ENCODE peak calls at places on chromosomes 13 and 19, in eight cellular contexts. W is BJ, K is transverse colon, R is A549, Y is endodermal cell, O is colonic mucosa, N is breast epithelium, L is ovary. G is an unnamed sample.
A peak's percentile ranks its signal among the peaks of the same experiment; 100 is the strongest.

GRCh38 chr19:11248852-11249251 is 9.4 kb downstream of the ANGPTL8 start:
- DNase-seq in W (no peak), K (no peak), R (no peak), Y (no peak), O (no peak), N (no peak), L (no peak), G (no peak)

GRCh38 chr13:27425918-27426630 is 1.7 kb downstream of the GTF3A start:
- DNase-seq in W (no peak), K (peak; percentile 88), R (peak; percentile 80), Y (peak; percentile 83), O (peak; percentile 90), N (peak; percentile 77), L (peak; percentile 31), G (no peak)

GRCh38 chr19:3036119-3036794 is 7.2 kb upstream of the TLE2 start:
- DNase-seq in W (peak; percentile 42), K (peak; percentile 96), R (peak; percentile 90), Y (peak; percentile 97), O (peak; percentile 94), N (peak; percentile 94), L (peak; percentile 95), G (no peak)

GRCh38 chr13:36214163-36214921 is at the start of gene SOHLH2:
- DNase-seq in W (no peak), K (no peak), R (no peak), Y (no peak), O (no peak), N (no peak), L (no peak), G (no peak)

GRCh38 chr19:18304194-18304495 is 18.7 kb downstream of the LSM4 start:
- DNase-seq in W (no peak), K (no peak), R (no peak), Y (no peak), O (no peak), N (no peak), L (no peak), G (no peak)

GRCh38 chr13:40343550-40344269 is 322.7 kb downstream of the FOXO1 start:
- DNase-seq in W (no peak), K (no peak), R (no peak), Y (no peak), O (no peak), N (no peak), L (no peak), G (no peak)

GRCh38 chr13:27980280-27980998 is 8.1 kb downstream of the URAD start:
- DNase-seq in W (no peak), K (peak; percentile 63), R (no peak), Y (peak; percentile 75), O (peak; percentile 64), N (no peak), L (no peak), G (no peak)

GRCh38 chr13:44109986-44110640 is 230.4 kb downstream of the LACC1 start:
- DNase-seq in W (no peak), K (peak; percentile 27), R (peak; percentile 53), Y (no peak), O (peak; percentile 44), N (no peak), L (no peak), G (no peak)

GRCh38 chr19:2186071-2186846 is 22.5 kb downstream of the DOT1L start:
- DNase-seq in W (peak; percentile 98), K (peak; percentile 69), R (no peak), Y (peak; percentile 70), O (peak; percentile 52), N (peak; percentile 63), L (peak; percentile 76), G (no peak)

GRCh38 chr19:37484406-37485115 is 15.4 kb downstream of the ZNF570 start:
- DNase-seq in W (no peak), K (no peak), R (peak; percentile 28), Y (no peak), O (no peak), N (no peak), L (no peak), G (no peak)

GRCh38 chr19:42422576-42423461 is 4.4 kb downstream of the LIPE start:
- DNase-seq in W (no peak), K (peak; percentile 47), R (no peak), Y (peak; percentile 74), O (peak; percentile 44), N (no peak), L (no peak), G (no peak)

GRCh38 chr13:28179974-28180373 is 41.6 kb downstream of the PAN3 start:
- DNase-seq in W (no peak), K (no peak), R (no peak), Y (no peak), O (no peak), N (no peak), L (no peak), G (no peak)

GRCh38 chr19:4139614-4140236 is 13.7 kb upstream of the CREB3L3 start:
- DNase-seq in W (no peak), K (peak; percentile 94), R (peak; percentile 72), Y (peak; percentile 96), O (peak; percentile 97), N (peak; percentile 85), L (peak; percentile 47), G (peak; percentile 60)

GRCh38 chr13:99133230-99133629 is 67.4 kb upstream of the UBAC2 start:
- DNase-seq in W (no peak), K (no peak), R (no peak), Y (no peak), O (no peak), N (no peak), L (no peak), G (no peak)

GRCh38 chr13:113489549-113490495 is 689 bp downstream of the DCUN1D2 start:
- DNase-seq in W (no peak), K (peak; percentile 39), R (no peak), Y (peak; percentile 76), O (peak; percentile 37), N (no peak), L (peak; percentile 50), G (no peak)

GRCh38 chr19:34232566-34233481 is 21.5 kb upstream of the GARRE1 start:
- DNase-seq in W (peak; percentile 89), K (no peak), R (peak; percentile 62), Y (no peak), O (no peak), N (no peak), L (peak; percentile 63), G (no peak)

GRCh38 chr19:14542721-14543328 is 13.4 kb downstream of the TECR start:
- DNase-seq in W (peak; percentile 31), K (no peak), R (no peak), Y (no peak), O (no peak), N (no peak), L (no peak), G (no peak)

GRCh38 chr19:14540741-14541525 is 11.5 kb downstream of the TECR start:
- DNase-seq in W (no peak), K (no peak), R (no peak), Y (no peak), O (no peak), N (no peak), L (no peak), G (no peak)

GRCh38 chr19:14533450-14533849 is 4.1 kb downstream of the TECR start:
- DNase-seq in W (no peak), K (no peak), R (no peak), Y (no peak), O (no peak), N (no peak), L (no peak), G (no peak)

GRCh38 chr19:14536926-14537692 is 7.7 kb downstream of the TECR start:
- DNase-seq in W (no peak), K (peak; percentile 90), R (peak; percentile 90), Y (peak; percentile 98), O (peak; percentile 91), N (peak; percentile 78), L (peak; percentile 79), G (peak; percentile 90)
- H3K4me3 ChIP-seq in W (no peak overlapping the region), K (peak overlapping the region; percentile 22), R (no peak overlapping the region), Y (peak overlapping the region; percentile 60), O (peak overlapping the region; percentile 17), N (peak overlapping the region; percentile 33), L (no peak overlapping the region), G (no peak overlapping the region)

DNA sequence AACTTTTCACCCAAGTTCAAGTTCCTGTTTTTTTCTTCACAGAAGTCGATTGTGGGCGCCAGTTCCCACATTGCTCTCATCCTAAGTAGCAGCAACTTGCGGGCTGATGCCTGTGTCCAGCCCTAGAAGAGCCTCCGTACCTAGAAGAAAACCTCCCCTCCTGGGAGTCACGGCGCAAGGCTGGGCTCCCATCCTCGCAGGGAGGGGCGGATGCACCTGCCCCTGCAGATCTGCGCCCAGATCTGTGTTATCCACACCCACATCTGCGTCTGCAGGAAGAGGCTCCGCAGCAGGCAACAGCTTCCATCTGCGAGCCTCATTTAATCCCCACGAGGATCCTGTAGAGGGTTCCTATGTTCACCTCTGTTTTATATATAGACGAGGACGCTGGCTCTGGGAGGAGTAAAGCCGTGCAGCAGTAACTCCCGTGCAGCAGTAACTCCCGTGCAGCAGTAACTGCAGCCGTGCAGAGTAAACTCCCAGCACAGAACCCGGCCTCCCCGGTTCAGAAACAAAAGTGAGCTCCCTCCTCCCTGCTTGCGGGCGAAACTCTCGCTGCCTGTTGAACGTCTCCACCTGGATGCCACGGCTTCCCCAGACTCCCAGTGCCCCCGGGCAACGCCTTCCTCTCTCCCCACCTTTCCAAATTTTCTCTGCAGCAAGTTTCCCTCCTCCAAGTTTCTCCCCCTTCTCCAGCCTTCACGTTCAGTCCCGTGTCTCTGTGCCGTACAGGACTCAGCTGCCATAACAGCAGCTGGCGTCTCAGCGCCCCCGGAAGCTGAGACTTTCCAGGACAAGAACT is 23.5 kb upstream of the LAIR1 start:
- DNase-seq in W (no peak), K (peak; percentile 27), R (no peak), Y (no peak), O (peak; percentile 22), N (no peak), L (no peak), G (no peak)
- H3K4me3 ChIP-seq in W (peak overlapping the region; percentile 20), K (peak overlapping the region; percentile 17), R (peak overlapping the region; percentile 13), Y (peak overlapping the region; percentile 60), O (peak overlapping the region; percentile 15), N (peak overlapping the region; percentile 57), L (no peak overlapping the region), G (no peak overlapping the region)

DNA sequence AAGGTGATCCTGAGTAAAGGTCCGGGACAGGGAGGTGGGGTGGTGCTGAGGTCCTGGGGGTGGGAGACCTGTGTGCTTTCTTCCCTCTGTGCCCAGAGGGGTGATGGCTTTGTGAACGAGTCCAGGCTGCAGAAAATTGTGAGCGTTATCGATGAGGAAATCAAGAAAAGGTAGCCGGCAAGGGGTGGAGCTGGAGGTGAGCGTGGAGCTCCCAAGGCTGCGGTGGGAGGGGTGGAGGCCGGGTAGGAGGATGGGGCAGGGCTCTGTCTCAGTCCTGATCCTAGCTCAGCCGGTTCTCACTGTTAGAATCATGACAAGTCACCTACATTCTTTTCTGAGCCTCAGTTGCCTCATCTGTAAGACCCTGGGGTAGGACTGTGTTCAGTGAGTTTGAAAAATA is 4.0 kb downstream of the SELENOV start:
- DNase-seq in W (no peak), K (no peak), R (no peak), Y (peak; percentile 75), O (no peak), N (no peak), L (no peak), G (no peak)
- H3K4me3 ChIP-seq in W (no peak overlapping the region), K (no peak overlapping the region), R (no peak overlapping the region), Y (no peak overlapping the region), O (no peak overlapping the region), N (no peak overlapping the region), L (no peak overlapping the region), G (no peak overlapping the region)

GRCh38 chr13:47374741-47375140 is 477.9 kb upstream of the HTR2A start:
- DNase-seq in W (no peak), K (no peak), R (no peak), Y (no peak), O (no peak), N (no peak), L (no peak), G (no peak)

DNA sequence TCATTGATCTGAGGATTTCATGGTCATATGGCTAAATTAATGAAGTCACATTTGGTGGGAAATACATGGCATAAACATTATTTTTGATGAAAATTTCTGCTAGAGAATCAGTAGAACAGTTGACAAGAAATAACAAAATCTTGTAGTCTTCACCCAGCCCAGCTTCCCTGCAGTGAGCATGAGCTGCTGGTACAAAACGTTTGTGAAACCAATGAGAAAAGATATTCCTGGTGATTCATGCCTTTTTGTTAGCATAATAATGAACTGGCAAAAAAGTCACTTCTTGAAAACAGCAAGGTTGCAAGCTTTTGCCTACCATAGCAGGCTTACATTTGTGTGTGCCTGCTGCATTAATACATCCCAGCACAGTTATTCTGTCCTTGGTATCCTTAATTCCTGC is 475.9 kb upstream of the HTR2A start:
- DNase-seq in W (no peak), K (no peak), R (no peak), Y (peak; percentile 52), O (no peak), N (no peak), L (no peak), G (no peak)
- H3K4me3 ChIP-seq in W (no peak overlapping the region), K (no peak overlapping the region), R (no peak overlapping the region), Y (no peak overlapping the region), O (no peak overlapping the region), N (no peak overlapping the region), L (no peak overlapping the region), G (no peak overlapping the region)